ENCODE peak calls at places on chromosomes 6 and 20, in seven cellular contexts. O, W, P, G, E, I and N are unnamed samples.

GRCh38 chr6:39189915-39190544 is 39.2 kb downstream of the KCNK5 start:
- DNase-seq in E (no peak), G (peak; percentile 10), O (peak; percentile 12), P (peak; percentile 50), I (no peak), W (no peak), N (peak; percentile 74)

GRCh38 chr6:40755749-40756452 is 168.7 kb upstream of the LRFN2 start:
- DNase-seq in W (no peak), E (no peak), G (no peak), P (peak; percentile 52), O (peak; percentile 51), I (peak; percentile 17), N (no peak)

GRCh38 chr6:136772685-136773472 is 19.4 kb downstream of the MAP3K5 start:
- DNase-seq in P (no peak), E (no peak), G (no peak), I (no peak), W (no peak), O (no peak), N (no peak)

GRCh38 chr6:158924499-158925455 is 75.2 kb downstream of the RSPH3 start:
- DNase-seq in E (no peak), P (no peak), O (no peak), W (no peak), I (no peak), G (no peak), N (no peak)

GRCh38 chr6:18601515-18602035 is 214.4 kb downstream of the RNF144B start:
- DNase-seq in E (no peak), P (no peak), G (no peak), W (no peak), I (no peak), O (no peak), N (no peak)

GRCh38 chr6:466564-466963 is 75.0 kb downstream of the IRF4 start:
- DNase-seq in P (no peak), W (no peak), G (no peak), I (no peak), O (no peak), E (peak; percentile 27), N (no peak)

GRCh38 chr6:26420607-26421235 is 18.6 kb downstream of the BTN3A1 start:
- DNase-seq in P (no peak), E (peak; percentile 76), W (no peak), I (peak; percentile 71), O (peak; percentile 32), G (peak; percentile 34), N (no peak)

GRCh38 chr6:54847799-54848597 is 1.4 kb downstream of the FAM83B start:
- DNase-seq in I (peak; percentile 15), G (no peak), W (no peak), O (peak; percentile 31), E (no peak), P (peak; percentile 48), N (no peak)

GRCh38 chr6:68876792-68877493 is 241.9 kb downstream of the ADGRB3 start:
- DNase-seq in O (peak; percentile 12), P (peak; percentile 3), G (no peak), I (peak; percentile 3), E (no peak), W (no peak), N (no peak)

GRCh38 chr20:38018385-38018784 is 14.9 kb downstream of the TTI1 start:
- DNase-seq in G (no peak), I (no peak), O (no peak), P (no peak), W (no peak), E (no peak), N (no peak)

GRCh38 chr6:6331393-6331792 is 10.9 kb upstream of the F13A1 start:
- DNase-seq in W (no peak), I (no peak), O (peak; percentile 31), G (no peak), P (no peak), E (no peak), N (no peak)

GRCh38 chr6:33828764-33829731 is 25.2 kb upstream of the MLN start:
- DNase-seq in G (no peak), I (no peak), W (no peak), E (no peak), P (no peak), O (no peak), N (no peak)

GRCh38 chr6:125546827-125547226 is 202.6 kb upstream of the HEY2 start:
- DNase-seq in W (no peak), E (peak; percentile 11), G (no peak), I (peak; percentile 43), P (peak; percentile 25), O (peak; percentile 16), N (no peak)

GRCh38 chr6:137277971-137278602 is 58.9 kb upstream of the IFNGR1 start:
- DNase-seq in W (no peak), G (no peak), O (peak; percentile 84), E (peak; percentile 81), I (peak; percentile 87), P (peak; percentile 79), N (no peak)

GRCh38 chr6:18186033-18186432 is 30.8 kb downstream of the KDM1B start:
- DNase-seq in P (no peak), O (no peak), G (no peak), I (no peak), W (no peak), E (no peak), N (no peak)

GRCh38 chr6:95846652-95847051 is 169.1 kb upstream of the FUT9 start:
- DNase-seq in G (no peak), I (no peak), P (no peak), E (no peak), O (no peak), W (no peak), N (no peak)

GRCh38 chr6:12138377-12138776 is 126.3 kb downstream of the HIVEP1 start:
- DNase-seq in I (peak; percentile 72), W (no peak), P (no peak), E (no peak), G (no peak), O (no peak), N (no peak)

GRCh38 chr6:82415820-82416219 is 52.2 kb downstream of the TPBG start:
- DNase-seq in W (no peak), I (peak; percentile 15), P (no peak), O (peak; percentile 38), G (no peak), E (no peak), N (no peak)